ENCODE peak calls at places on chromosome 7, in nine cellular contexts. Q is effector memory CD8-positive, alpha-beta T cell; M is breast epithelium; T is type B pancreatic cell; V is stimulated activated CD8-positive, alpha-beta memory T cell treated with anti-CD3 and anti-CD28 coated beads, Interleukin-15, amount 100 ng/mL, for 24 hours; Y is tibial artery; D is HS-27A; S is central memory CD4-positive, alpha-beta T cell; F is NCI-H69. J is an unnamed sample.

GRCh38 chr7:42677751-42678231 is 234.1 kb downstream of the C7orf25 start:
- DNase-seq in Q (no peak), M (no peak), T (no peak), V (no peak), Y (peak), D (peak), S (no peak), F (no peak), J (peak)

GRCh38 chr7:117126631-117127030 is 173.3 kb downstream of the ST7 start:
- DNase-seq in Q (no peak), M (no peak), T (no peak), V (no peak), Y (no peak), D (no peak), S (no peak), F (peak), J (peak)

GRCh38 chr7:47506716-47507354 is 75.1 kb downstream of the TNS3 start:
- DNase-seq in Q (no peak), M (no peak), T (no peak), V (no peak), Y (peak), D (no peak), S (no peak), F (peak), J (no peak)

GRCh38 chr7:121503039-121503438 is 106.9 kb upstream of the FAM3C start:
- DNase-seq in Q (no peak), M (no peak), T (no peak), V (no peak), Y (no peak), D (no peak), S (no peak), F (peak), J (no peak)

GRCh38 chr7:63789378-63790176 is 209.1 kb upstream of the ZNF722 start:
- DNase-seq in Q (no peak), M (no peak), T (no peak), V (no peak), Y (no peak), D (no peak), S (no peak), F (no peak), J (peak)

GRCh38 chr7:105800442-105800841 is 76.0 kb downstream of the ATXN7L1 start:
- DNase-seq in Q (no peak), M (no peak), T (no peak), V (no peak), Y (no peak), D (no peak), S (no peak), F (no peak), J (no peak)

GRCh38 chr7:137399827-137400823 is 56.6 kb upstream of the PTN start:
- DNase-seq in Q (no peak), M (no peak), T (no peak), V (no peak), Y (no peak), D (no peak), S (no peak), F (peak), J (peak)

GRCh38 chr7:95908499-95908898 is 136.1 kb downstream of the DYNC1I1 start:
- DNase-seq in Q (no peak), M (no peak), T (no peak), V (no peak), Y (no peak), D (no peak), S (no peak), F (no peak), J (no peak)

GRCh38 chr7:108310351-108310750 is 145.9 kb downstream of the NRCAM start:
- DNase-seq in Q (no peak), M (no peak), T (no peak), V (no peak), Y (no peak), D (no peak), S (no peak), F (no peak), J (no peak)

GRCh38 chr7:93873998-93874574 is 16.5 kb downstream of the TFPI2 start:
- DNase-seq in Q (no peak), M (no peak), T (no peak), V (no peak), Y (no peak), D (no peak), S (no peak), F (peak), J (no peak)

GRCh38 chr7:44889096-44889775 is 3.9 kb upstream of the PURB start:
- DNase-seq in Q (no peak), M (no peak), T (no peak), V (no peak), Y (no peak), D (no peak), S (no peak), F (no peak), J (no peak)

GRCh38 chr7:120856621-120857352 is 1.2 kb downstream of the TSPAN12 start:
- DNase-seq in Q (no peak), M (no peak), T (peak), V (no peak), Y (peak), D (no peak), S (no peak), F (peak), J (peak)

GRCh38 chr7:22559829-22560489 is 60.0 kb upstream of the STEAP1B start:
- DNase-seq in Q (peak), M (peak), T (peak), V (no peak), Y (peak), D (no peak), S (peak), F (peak), J (peak)

GRCh38 chr7:128234475-128234874 is 6.6 kb upstream of the LEP start:
- DNase-seq in Q (no peak), M (no peak), T (no peak), V (no peak), Y (no peak), D (no peak), S (no peak), F (no peak), J (no peak)

GRCh38 chr7:70706698-70707097 is 425.2 kb upstream of the GALNT17 start:
- DNase-seq in Q (no peak), M (no peak), T (no peak), V (no peak), Y (no peak), D (no peak), S (no peak), F (no peak), J (no peak)

GRCh38 chr7:50707607-50708006 is 75.1 kb downstream of the GRB10 start:
- DNase-seq in Q (no peak), M (no peak), T (no peak), V (no peak), Y (no peak), D (no peak), S (no peak), F (peak), J (no peak)

GRCh38 chr7:5634107-5634950 is 147.1 kb downstream of the RNF216 start:
- DNase-seq in Q (no peak), M (no peak), T (peak), V (no peak), Y (peak), D (no peak), S (no peak), F (peak), J (no peak)

GRCh38 chr7:75650062-75650461 is 88.7 kb downstream of the HIP1 start:
- DNase-seq in Q (no peak), M (no peak), T (no peak), V (no peak), Y (no peak), D (no peak), S (no peak), F (peak), J (no peak)

GRCh38 chr7:46134795-46135194 is 213.7 kb upstream of the IGFBP3 start:
- DNase-seq in Q (no peak), M (no peak), T (no peak), V (no peak), Y (no peak), D (no peak), S (no peak), F (no peak), J (no peak)

GRCh38 chr7:132560825-132561529 is 15.3 kb downstream of the PLXNA4 start:
- DNase-seq in Q (no peak), M (no peak), T (no peak), V (no peak), Y (no peak), D (no peak), S (no peak), F (no peak), J (no peak)

GRCh38 chr7:8168336-8168735 is 93.6 kb downstream of the ICA1 start:
- DNase-seq in Q (no peak), M (no peak), T (no peak), V (no peak), Y (no peak), D (no peak), S (no peak), F (no peak), J (no peak)

GRCh38 chr7:105439174-105439893 is 50.6 kb upstream of the SRPK2 start:
- DNase-seq in Q (no peak), M (no peak), T (no peak), V (no peak), Y (no peak), D (peak), S (no peak), F (peak), J (peak)

GRCh38 chr7:24152907-24153513 is 131.0 kb upstream of the NPY start:
- DNase-seq in Q (no peak), M (no peak), T (no peak), V (no peak), Y (no peak), D (no peak), S (no peak), F (peak), J (no peak)

GRCh38 chr7:2247141-2247985 is 5.3 kb downstream of the NUDT1 start:
- DNase-seq in Q (no peak), M (no peak), T (no peak), V (no peak), Y (no peak), D (no peak), S (no peak), F (peak), J (peak)

GRCh38 chr7:106216517-106217088 is 68.2 kb downstream of the NAMPT start:
- DNase-seq in Q (no peak), M (no peak), T (no peak), V (no peak), Y (peak), D (peak), S (no peak), F (peak), J (peak)

GRCh38 chr7:33054261-33054964 is 8.2 kb downstream of the NT5C3A start:
- DNase-seq in Q (no peak), M (no peak), T (no peak), V (no peak), Y (no peak), D (no peak), S (peak), F (no peak), J (peak)

GRCh38 chr7:37065779-37066271 is 341.5 kb upstream of the AOAH start:
- DNase-seq in Q (no peak), M (no peak), T (no peak), V (no peak), Y (no peak), D (no peak), S (no peak), F (no peak), J (no peak)

GRCh38 chr7:132907380-132907940 is 174.4 kb downstream of the CHCHD3 start:
- DNase-seq in Q (no peak), M (no peak), T (no peak), V (no peak), Y (no peak), D (no peak), S (no peak), F (no peak), J (no peak)

GRCh38 chr7:68828575-68828974 is 769.7 kb upstream of the AUTS2 start:
- DNase-seq in Q (no peak), M (no peak), T (no peak), V (no peak), Y (no peak), D (no peak), S (no peak), F (no peak), J (no peak)

GRCh38 chr7:73622909-73623797 is 1.2 kb downstream of the MLXIPL start:
- DNase-seq in Q (no peak), M (no peak), T (no peak), V (no peak), Y (peak), D (no peak), S (no peak), F (peak), J (no peak)

GRCh38 chr7:188174-188573 is 4.2 kb upstream of the FAM20C start:
- DNase-seq in Q (no peak), M (no peak), T (no peak), V (no peak), Y (no peak), D (no peak), S (no peak), F (no peak), J (no peak)

GRCh38 chr7:25864943-25865633 is 286.9 kb upstream of the NFE2L3 start:
- DNase-seq in Q (no peak), M (no peak), T (no peak), V (no peak), Y (no peak), D (no peak), S (no peak), F (no peak), J (no peak)